ENCODE peak calls at places on chromosomes 7 and 10, in four cellular contexts. X is A549, G is GM12878, C is K562. A is an unnamed sample.
A peak's percentile ranks its signal among the peaks of the same experiment; 100 is the strongest.

GRCh38 chr10:32239770-32240169 is 107.2 kb downstream of the EPC1 start:
- DNase-seq in C (no peak), X (no peak), G (no peak), A (peak; percentile 69)

GRCh38 chr7:44769381-44770209 is 20.9 kb downstream of the ZMIZ2 start:
- DNase-seq in X (no peak), G (peak; percentile 80), C (no peak), A (peak; percentile 47)

GRCh38 chr10:13348216-13349017 is at the start of gene SEPHS1:
- DNase-seq in C (peak; percentile 81), G (no peak), X (peak; percentile 82), A (peak; percentile 53)

GRCh38 chr7:140639366-140640053 is 1.1 kb downstream of the DENND2A start:
- DNase-seq in X (no peak), C (no peak), G (no peak), A (peak; percentile 90)

GRCh38 chr10:98318861-98319260 is 50.9 kb upstream of the LOXL4 start:
- DNase-seq in C (no peak), G (no peak), X (no peak), A (no peak)

GRCh38 chr10:86253171-86254072 is 113.2 kb downstream of the GRID1 start:
- DNase-seq in X (no peak), G (no peak), C (no peak), A (no peak)

GRCh38 chr10:9792181-9792580 is 1225.5 kb upstream of the CELF2 start:
- DNase-seq in G (no peak), C (no peak), X (no peak), A (peak; percentile 37)

GRCh38 chr7:142873281-142873784 is 12.2 kb downstream of the TRPV6 start:
- DNase-seq in G (no peak), C (peak; percentile 91), X (peak; percentile 38), A (no peak)

GRCh38 chr10:113965077-113965476 is 78.6 kb upstream of the ADRB1 start:
- DNase-seq in G (no peak), C (no peak), X (no peak), A (no peak)

GRCh38 chr10:113961261-113961938 is 82.3 kb upstream of the ADRB1 start:
- DNase-seq in X (no peak), G (peak; percentile 86), C (no peak), A (no peak)

GRCh38 chr10:113960617-113961260 is 82.9 kb upstream of the ADRB1 start:
- DNase-seq in G (no peak), C (no peak), X (no peak), A (no peak)

GRCh38 chr10:113967096-113967495 is 76.6 kb upstream of the ADRB1 start:
- DNase-seq in G (no peak), X (no peak), C (no peak), A (no peak)

GRCh38 chr10:113965683-113966082 is 78.0 kb upstream of the ADRB1 start:
- DNase-seq in C (no peak), X (no peak), G (no peak), A (no peak)
- TF ChIP-seq ELK1 in C (no peak), X (no peak), G (no peak), A (no peak)

DNA sequence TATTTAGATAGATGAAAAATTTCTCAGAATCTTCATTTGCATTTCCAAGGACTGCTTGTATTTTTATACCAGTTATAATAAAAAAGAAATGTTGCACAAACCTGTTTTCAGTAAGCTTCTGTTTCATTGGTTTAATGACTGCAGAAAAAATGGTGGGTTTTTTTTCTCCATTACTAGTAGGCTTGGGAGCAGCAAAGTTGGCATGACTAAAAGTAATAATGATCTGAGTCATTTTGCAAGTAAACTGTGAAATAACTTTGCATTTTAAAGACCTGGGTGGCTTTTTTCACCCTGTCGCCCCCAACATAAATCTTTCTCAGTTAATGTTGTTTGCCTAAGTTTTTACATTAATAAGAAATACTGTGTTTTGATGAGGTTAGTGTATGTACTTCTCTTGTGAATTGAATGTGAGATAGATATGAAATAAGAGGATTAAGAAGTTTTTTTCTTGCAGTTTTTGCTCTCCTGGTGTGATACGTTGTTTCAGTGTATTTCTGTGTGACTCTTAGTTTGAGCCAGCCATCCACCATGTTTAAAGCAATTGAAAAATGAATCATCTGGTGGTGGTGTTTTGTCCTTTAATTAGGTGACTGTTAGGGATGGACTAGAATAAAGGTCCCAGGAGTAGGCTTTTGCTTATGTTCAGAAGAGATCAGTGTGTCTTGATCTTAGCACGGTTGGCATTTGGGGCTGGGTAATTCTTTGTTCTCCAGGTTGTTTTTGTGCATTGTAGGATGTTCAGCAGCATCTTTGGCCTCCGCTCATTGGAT is 1.8 kb downstream of the GNAI1 start:
- DNase-seq in C (no peak), G (no peak), X (no peak), A (peak; percentile 63)
- H3K4me3 ChIP-seq in C (no peak overlapping the region), G (no peak overlapping the region), X (peak overlapping the region; percentile 82), A (peak overlapping the region; percentile 98)

GRCh38 chr7:120807390-120807789 is 50.6 kb downstream of the TSPAN12 start:
- DNase-seq in X (no peak), G (no peak), C (no peak), A (no peak)

GRCh38 chr7:120806669-120807068 is 51.3 kb downstream of the TSPAN12 start:
- DNase-seq in C (no peak), G (no peak), X (no peak), A (peak; percentile 3)

GRCh38 chr7:120809260-120809659 is 48.7 kb downstream of the TSPAN12 start:
- DNase-seq in C (no peak), X (no peak), G (no peak), A (no peak)

GRCh38 chr7:120802751-120803150 is 55.2 kb downstream of the TSPAN12 start:
- DNase-seq in C (no peak), X (no peak), G (no peak), A (no peak)

DNA sequence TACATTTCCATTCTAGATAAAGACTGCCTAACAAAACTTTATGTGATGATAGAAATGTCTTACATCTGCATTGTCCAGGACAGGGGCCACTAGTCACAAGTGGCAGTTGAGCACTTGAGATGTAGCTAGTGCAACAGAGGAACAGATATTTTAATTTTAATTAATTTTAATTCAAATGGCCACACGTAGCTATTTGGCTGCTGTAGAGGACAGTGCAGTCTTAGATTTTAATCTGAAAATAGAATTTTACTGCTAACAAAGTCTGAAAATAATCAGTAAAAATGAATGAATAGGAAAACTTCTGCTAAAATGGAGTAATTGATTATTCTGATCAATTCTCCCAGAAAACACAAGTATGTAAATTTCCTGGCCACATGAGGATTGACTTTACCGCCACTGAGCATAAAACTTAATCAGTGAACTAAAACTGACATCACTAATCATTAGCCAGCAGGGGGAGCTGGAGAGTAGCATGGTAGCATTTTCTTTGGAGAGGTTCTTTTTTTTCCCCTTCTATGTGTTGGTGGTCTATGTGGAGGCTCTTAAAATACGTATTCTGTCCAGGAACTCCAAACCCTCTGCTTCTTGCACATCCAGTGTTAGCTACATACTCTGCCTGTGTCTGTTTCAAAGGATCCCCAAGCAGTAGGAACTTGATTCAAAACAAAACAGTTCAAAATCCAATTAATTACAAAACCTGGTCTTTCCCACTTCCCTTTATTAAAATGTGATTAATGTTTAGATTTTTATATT is 52.1 kb downstream of the TSPAN12 start:
- DNase-seq in X (peak; percentile 51), G (peak; percentile 53), C (peak; percentile 73), A (peak; percentile 61)
- TF ChIP-seq ELK1 in X (no peak), G (no peak), C (no peak), A (no peak)

GRCh38 chr7:151459726-151460473 is 20.0 kb upstream of the CRYGN start:
- DNase-seq in C (no peak), G (no peak), X (peak; percentile 61), A (peak; percentile 86)
- H3K4me3 ChIP-seq in C (no peak overlapping the region), G (no peak overlapping the region), X (peak overlapping the region; percentile 15), A (peak overlapping the region; percentile 6)

GRCh38 chr7:144534196-144534595 is 130.7 kb upstream of the NOBOX start:
- DNase-seq in X (no peak), C (no peak), G (no peak), A (no peak)

GRCh38 chr7:144526912-144527610 is 123.6 kb upstream of the NOBOX start:
- DNase-seq in C (no peak), G (no peak), X (no peak), A (no peak)

GRCh38 chr7:144525956-144526355 is 122.5 kb upstream of the NOBOX start:
- DNase-seq in C (no peak), G (no peak), X (no peak), A (no peak)

GRCh38 chr7:144531181-144531580 is 127.7 kb upstream of the NOBOX start:
- DNase-seq in C (no peak), G (no peak), X (no peak), A (no peak)

GRCh38 chr7:144529269-144529926 is 125.9 kb upstream of the NOBOX start:
- DNase-seq in C (no peak), X (no peak), G (peak; percentile 45), A (no peak)
- TF ChIP-seq ELK1 in C (no peak), X (no peak), G (no peak), A (no peak)

DNA sequence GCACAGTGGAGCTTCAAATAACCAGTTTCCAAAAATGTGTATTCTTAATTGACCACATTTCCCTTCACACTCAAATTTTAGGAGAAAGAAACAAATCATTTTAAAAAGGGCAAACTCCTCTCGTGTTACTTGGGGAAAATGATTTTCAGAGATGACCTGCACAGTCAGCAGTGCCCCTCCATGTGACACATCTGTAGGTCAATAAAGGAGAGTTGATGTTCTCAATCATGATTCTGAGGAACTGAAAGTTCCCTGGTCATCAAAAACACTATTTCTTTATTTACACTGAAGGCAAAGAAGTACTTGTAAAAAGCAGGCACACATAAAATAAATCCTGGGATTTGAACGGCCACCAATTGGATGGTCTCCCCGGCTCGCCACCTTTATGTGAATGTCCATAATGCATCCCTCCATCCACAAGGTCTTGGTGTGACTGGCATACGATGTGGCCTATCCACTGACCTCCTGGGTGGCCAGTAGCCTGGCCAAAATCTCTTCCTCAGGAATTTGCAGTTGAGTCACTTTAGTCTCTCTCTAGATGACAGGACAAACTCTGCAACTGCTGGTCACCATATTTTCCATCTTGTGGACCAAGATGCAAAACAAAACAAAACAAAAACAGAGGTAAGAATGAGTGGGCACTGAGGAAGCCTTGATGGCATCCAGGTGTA is 39.0 kb downstream of the CDK1 start:
- DNase-seq in G (no peak), X (no peak), C (no peak), A (peak; percentile 19)
- H3K4me3 ChIP-seq in G (no peak overlapping the region), X (no peak overlapping the region), C (no peak overlapping the region), A (no peak overlapping the region)

GRCh38 chr7:1866601-1867000 is 196.5 kb downstream of the ELFN1 start:
- DNase-seq in X (no peak), C (no peak), G (no peak), A (no peak)
- TF ChIP-seq ELK1 in X (no peak), C (no peak), G (no peak), A (no peak)

A was measured in IMR-90.